ENCODE peak calls at places on chromosome 2, in five cellular contexts. H is heart left ventricle; M is activated CD8-positive, alpha-beta memory T cell treated with anti-CD3 and anti-CD28 coated beads for 48 hours; P is NCI-H2081; F is GM12865. E is an unnamed sample.
A peak's percentile ranks its signal among the peaks of the same experiment; 100 is the strongest.

GRCh38 chr2:2045191-2045590 is 285.9 kb downstream of the MYT1L start:
- DNase-seq in M (no peak), P (no peak), H (no peak), F (no peak), E (no peak)

GRCh38 chr2:220946552-220946951 is 625.6 kb downstream of the EPHA4 start:
- DNase-seq in H (no peak), P (no peak), M (no peak), F (no peak), E (no peak)

GRCh38 chr2:241859436-241860183 is 916 bp upstream of the PDCD1 start:
- DNase-seq in P (no peak), F (peak; percentile 81), H (peak; percentile 67), M (no peak), E (no peak)

GRCh38 chr2:217816396-217816869 is 186.4 kb downstream of the TNS1 start:
- DNase-seq in H (peak; percentile 79), M (no peak), F (no peak), P (no peak), E (no peak)

GRCh38 chr2:229486673-229487072 is 215.6 kb upstream of the PID1 start:
- DNase-seq in H (no peak), P (no peak), M (no peak), F (no peak), E (no peak)

GRCh38 chr2:73963385-73964120 is 21.2 kb upstream of the TET3 start:
- DNase-seq in M (no peak), H (no peak), P (no peak), F (peak; percentile 82), E (no peak)

GRCh38 chr2:95043300-95043786 is 17.8 kb downstream of the MAL start:
- DNase-seq in P (peak; percentile 45), H (peak; percentile 85), M (no peak), F (peak; percentile 76), E (no peak)

GRCh38 chr2:204225633-204226032 is 289.1 kb downstream of the ICOS start:
- DNase-seq in H (no peak), M (no peak), F (no peak), P (no peak), E (no peak)

GRCh38 chr2:233265899-233266431 is 14.5 kb downstream of the ATG16L1 start:
- DNase-seq in H (no peak), F (peak; percentile 21), M (no peak), P (no peak), E (no peak)

GRCh38 chr2:127763776-127764175 is 47.2 kb downstream of the WDR33 start:
- DNase-seq in F (no peak), P (no peak), M (no peak), H (no peak), E (no peak)

GRCh38 chr2:229856416-229856815 is 65.4 kb downstream of the TRIP12 start:
- DNase-seq in F (peak; percentile 64), M (no peak), P (no peak), H (no peak), E (no peak)

GRCh38 chr2:85194780-85195480 is 61.7 kb downstream of the TCF7L1 start:
- DNase-seq in M (no peak), H (no peak), F (no peak), P (no peak), E (no peak)

GRCh38 chr2:100254646-100255210 is 67.6 kb downstream of the LONRF2 start:
- DNase-seq in M (no peak), H (no peak), F (no peak), P (no peak), E (no peak)

GRCh38 chr2:201852878-201853415 is 46.6 kb downstream of the CDK15 start:
- DNase-seq in H (no peak), P (no peak), F (peak; percentile 15), M (no peak), E (no peak)

GRCh38 chr2:205860146-205860545 is 177.8 kb downstream of the NRP2 start:
- DNase-seq in M (no peak), H (no peak), F (no peak), P (no peak), E (no peak)